ENCODE peak calls at places on chromosome X, in seven cellular contexts. K is NCI-H2171; J is RPMI7951; A is HL-60; G is right atrium auricular region; H is stimulated activated CD8-positive, alpha-beta memory T cell treated with anti-CD3 and anti-CD28 coated beads, Interleukin-7, amount 100 ng/mL, for 24 hours; T is fibroblast of gingiva. F is an unnamed sample.

GRCh38 chrX:68504237-68504636 is 5.4 kb downstream of the YIPF6 start:
- DNase-seq in K (no peak), J (peak; percentile 39), A (no peak), G (no peak), H (no peak), T (peak; percentile 8), F (no peak)

GRCh38 chrX:49164589-49165360 is 2.2 kb downstream of the MAGIX start:
- DNase-seq in K (no peak), J (no peak), A (no peak), G (no peak), H (no peak), T (no peak), F (no peak)

GRCh38 chrX:2689773-2690666 is 1.1 kb upstream of the CD99 start:
- DNase-seq in K (no peak), J (no peak), A (no peak), G (no peak), H (no peak), T (no peak), F (no peak)

GRCh38 chrX:134236690-134237362 is at the start of gene CCDC160:
- DNase-seq in K (no peak), J (peak; percentile 32), A (no peak), G (no peak), H (no peak), T (peak; percentile 10), F (no peak)

GRCh38 chrX:41148553-41148952 is 63.3 kb downstream of the USP9X start:
- DNase-seq in K (no peak), J (peak; percentile 80), A (no peak), G (no peak), H (no peak), T (no peak), F (no peak)

GRCh38 chrX:68870357-68870756 is 41.5 kb downstream of the EFNB1 start:
- DNase-seq in K (no peak), J (no peak), A (no peak), G (no peak), H (no peak), T (no peak), F (no peak)

GRCh38 chrX:29913647-29914046 is 301.7 kb upstream of the MAGEB2 start:
- DNase-seq in K (no peak), J (no peak), A (no peak), G (no peak), H (no peak), T (no peak), F (no peak)

GRCh38 chrX:103398321-103398937 is 22.1 kb downstream of the BEX3 start:
- DNase-seq in K (no peak), J (peak; percentile 77), A (no peak), G (no peak), H (no peak), T (peak; percentile 91), F (no peak)

GRCh38 chrX:9252182-9252581 is 212.7 kb upstream of the TBL1X start:
- DNase-seq in K (no peak), J (no peak), A (no peak), G (no peak), H (no peak), T (no peak), F (no peak)

GRCh38 chrX:63513825-63514574 is 162.9 kb upstream of the SPIN4 start:
- DNase-seq in K (no peak), J (peak; percentile 56), A (no peak), G (no peak), H (no peak), T (peak; percentile 84), F (no peak)

GRCh38 chrX:73851014-73852009 is 288.3 kb downstream of the CHIC1 start:
- DNase-seq in K (no peak), J (peak; percentile 3), A (peak; percentile 88), G (peak; percentile 95), H (no peak), T (no peak), F (no peak)

GRCh38 chrX:65679071-65679540 is 11.7 kb downstream of the MSN start:
- DNase-seq in K (no peak), J (peak; percentile 69), A (peak; percentile 72), G (no peak), H (no peak), T (no peak), F (peak; percentile 20)

GRCh38 chrX:13396887-13397286 is 77.0 kb upstream of the ATXN3L start:
- DNase-seq in K (no peak), J (no peak), A (no peak), G (no peak), H (no peak), T (peak; percentile 38), F (no peak)

GRCh38 chrX:154444001-154444754 is at the start of gene FAM50A:
- DNase-seq in K (peak; percentile 44), J (peak; percentile 60), A (peak; percentile 42), G (peak; percentile 78), H (peak; percentile 39), T (peak; percentile 56), F (no peak)

GRCh38 chrX:74500555-74500954 is 79.3 kb downstream of the SLC16A2 start:
- DNase-seq in K (no peak), J (no peak), A (no peak), G (no peak), H (no peak), T (no peak), F (no peak)

GRCh38 chrX:11724122-11725017 is 33.7 kb upstream of the MSL3 start:
- DNase-seq in K (no peak), J (peak; percentile 36), A (peak; percentile 11), G (no peak), H (no peak), T (peak; percentile 5), F (no peak)

GRCh38 chrX:154732421-154733071 is 18.3 kb downstream of the GAB3 start:
- DNase-seq in K (no peak), J (peak; percentile 82), A (peak; percentile 66), G (no peak), H (no peak), T (no peak), F (no peak)

GRCh38 chrX:31063114-31063513 is 8.7 kb downstream of the FTHL17 start:
- DNase-seq in K (no peak), J (no peak), A (no peak), G (no peak), H (no peak), T (no peak), F (no peak)

GRCh38 chrX:106692425-106693075 is 34.0 kb upstream of the RNF128 start:
- DNase-seq in K (no peak), J (no peak), A (no peak), G (no peak), H (no peak), T (no peak), F (no peak)

F was measured in SIG-M5.